ENCODE peak calls at places on chromosomes 4 and X, in eight cellular contexts. F is A549; Z is ovary; N is HCT116; Y is RWPE1; R is CD4-positive, alpha-beta T cell; J is psoas muscle; D is pancreas. S is an unnamed sample.

GRCh38 chr4:20318011-20318898 is 66.5 kb downstream of the SLIT2 start:
- DNase-seq in R (no peak), D (no peak), Y (no peak), J (no peak), N (no peak), F (no peak), Z (no peak), S (no peak)

GRCh38 chr4:55008166-55009056 is 117.0 kb downstream of the KDR start:
- DNase-seq in J (no peak), N (no peak), D (no peak), Y (peak; percentile 30), R (no peak), F (peak; percentile 1), Z (no peak), S (no peak)

GRCh38 chr4:155403886-155404285 is 27.1 kb upstream of the MAP9 start:
- DNase-seq in F (peak; percentile 6), Y (peak; percentile 45), Z (no peak), D (no peak), N (peak; percentile 36), R (no peak), J (no peak), S (no peak)

GRCh38 chr4:76611164-76611563 is 176.1 kb downstream of the SHROOM3 start:
- DNase-seq in R (no peak), J (no peak), Z (peak; percentile 49), D (no peak), N (no peak), F (no peak), Y (no peak), S (no peak)

GRCh38 chr4:183591301-183591700 is 67.7 kb downstream of the RWDD4 start:
- DNase-seq in Z (no peak), F (no peak), R (no peak), J (no peak), Y (peak; percentile 9), N (no peak), D (no peak), S (no peak)

GRCh38 chrX:150291014-150291413 is 72.1 kb upstream of the MAMLD1 start:
- DNase-seq in J (no peak), R (no peak), F (no peak), Y (no peak), D (no peak), N (no peak), Z (no peak), S (no peak)

GRCh38 chr4:122876456-122876855 is 45.9 kb downstream of the NUDT6 start:
- DNase-seq in N (no peak), D (no peak), J (no peak), Y (no peak), F (no peak), R (no peak), Z (no peak), S (no peak)

GRCh38 chrX:43970528-43970927 is 2.7 kb downstream of the NDP start:
- DNase-seq in Z (no peak), R (no peak), F (no peak), N (no peak), D (no peak), J (no peak), Y (peak; percentile 6), S (no peak)

GRCh38 chrX:108397627-108398392 is 40.4 kb downstream of the COL4A6 start:
- DNase-seq in D (no peak), Z (no peak), J (no peak), Y (peak; percentile 34), R (no peak), F (no peak), N (no peak), S (no peak)

GRCh38 chr4:25814323-25814722 is 48.5 kb downstream of the SEL1L3 start:
- DNase-seq in Z (peak; percentile 56), J (peak; percentile 57), D (peak; percentile 40), Y (peak; percentile 30), R (no peak), N (no peak), F (peak; percentile 17), S (peak; percentile 72)

GRCh38 chrX:154019061-154019621 is 561 bp downstream of the IRAK1 start:
- DNase-seq in N (no peak), D (no peak), J (no peak), Z (no peak), Y (no peak), F (no peak), R (no peak), S (no peak)

GRCh38 chr4:146222313-146222712 is 8.0 kb downstream of the REELD1 start:
- DNase-seq in F (no peak), N (no peak), J (no peak), Y (peak; percentile 49), D (no peak), R (no peak), Z (no peak), S (no peak)

GRCh38 chr4:101831816-101832215 is 41.3 kb downstream of the BANK1 start:
- DNase-seq in D (no peak), N (no peak), R (no peak), J (no peak), F (no peak), Y (no peak), Z (no peak), S (no peak)

GRCh38 chr4:6916069-6916586 is 6.5 kb downstream of the TBC1D14 start:
- DNase-seq in N (no peak), F (no peak), R (no peak), Z (no peak), J (no peak), Y (no peak), D (no peak), S (no peak)
- H3K27ac ChIP-seq in N (peak overlapping the region; percentile 66), F (peak overlapping the region; percentile 82), R (no peak overlapping the region), Z (no peak overlapping the region), J (peak overlapping the region; percentile 67), Y (no peak overlapping the region), D (no peak overlapping the region), S (no peak overlapping the region)

GRCh38 chr4:41057456-41057855 is 156.9 kb downstream of the APBB2 start:
- DNase-seq in F (no peak), R (no peak), D (no peak), Z (no peak), Y (no peak), N (no peak), J (no peak), S (no peak)

GRCh38 chr4:41058426-41058825 is 155.9 kb downstream of the APBB2 start:
- DNase-seq in D (no peak), R (no peak), Y (no peak), F (no peak), N (no peak), J (no peak), Z (no peak), S (no peak)

GRCh38 chr4:41064953-41065352 is 149.4 kb downstream of the APBB2 start:
- DNase-seq in D (no peak), Y (no peak), J (no peak), F (no peak), N (no peak), R (no peak), Z (no peak), S (no peak)

GRCh38 chr4:41060352-41061318 is 153.7 kb downstream of the APBB2 start:
- DNase-seq in Z (peak; percentile 62), J (no peak), N (no peak), D (no peak), R (no peak), F (no peak), Y (no peak), S (peak; percentile 39)

DNA sequence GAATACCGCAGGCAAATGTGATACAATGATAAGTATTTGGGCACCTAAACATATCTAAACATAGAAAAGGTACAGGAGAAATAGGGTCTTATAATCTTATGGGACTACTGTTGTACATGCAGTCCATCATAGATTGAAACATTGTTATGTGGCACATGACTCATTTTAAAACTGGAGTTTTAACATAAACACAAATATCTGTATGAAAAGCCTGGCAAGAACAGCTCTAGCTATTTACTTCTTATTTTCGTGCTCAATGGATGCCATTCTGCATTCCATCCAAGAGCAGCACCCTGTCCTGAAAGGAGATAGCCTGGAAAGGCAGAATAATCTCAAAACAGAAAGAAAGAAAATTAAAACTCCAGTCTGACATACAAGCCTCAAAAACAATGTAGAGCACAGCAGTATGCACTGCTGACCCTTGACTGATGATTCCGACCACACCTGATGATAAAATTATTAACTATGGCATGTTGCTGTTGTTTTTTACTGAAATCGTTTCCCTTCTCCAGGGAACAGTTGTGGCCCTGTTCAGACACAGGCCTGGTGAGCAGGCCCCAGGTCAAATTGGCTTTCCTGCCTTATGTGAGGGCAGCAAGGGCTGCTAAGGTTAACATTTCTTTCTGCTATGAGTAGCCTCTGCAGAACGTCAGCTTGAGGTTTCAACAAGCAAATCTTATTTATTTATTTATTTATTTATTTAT is 152.7 kb downstream of the APBB2 start:
- DNase-seq in D (no peak), R (no peak), Z (no peak), Y (no peak), N (no peak), J (no peak), F (no peak), S (no peak)
- H3K27ac ChIP-seq in D (no peak overlapping the region), R (no peak overlapping the region), Z (no peak overlapping the region), Y (peak overlapping the region; percentile 15), N (no peak overlapping the region), J (no peak overlapping the region), F (no peak overlapping the region), S (peak overlapping the region; percentile 39)

GRCh38 chrX:9676311-9676710 is 89.3 kb downstream of the GPR143 start:
- DNase-seq in D (no peak), J (no peak), N (no peak), R (no peak), F (no peak), Y (no peak), Z (no peak), S (no peak)

GRCh38 chrX:9678215-9678980 is 87.2 kb downstream of the GPR143 start:
- DNase-seq in D (no peak), J (no peak), N (no peak), F (no peak), Y (no peak), R (no peak), Z (no peak), S (no peak)

GRCh38 chrX:9681011-9681410 is 84.6 kb downstream of the GPR143 start:
- DNase-seq in N (no peak), J (no peak), Z (no peak), F (no peak), Y (no peak), D (no peak), R (no peak), S (no peak)

GRCh38 chrX:9676738-9677097 is 88.9 kb downstream of the GPR143 start:
- DNase-seq in J (no peak), F (no peak), N (no peak), R (no peak), Y (no peak), Z (no peak), D (no peak), S (no peak)

GRCh38 chrX:9677098-9677739 is 88.4 kb downstream of the GPR143 start:
- DNase-seq in Y (peak; percentile 16), F (no peak), Z (no peak), D (no peak), R (no peak), N (no peak), J (no peak), S (no peak)
- H3K27ac ChIP-seq in Y (no peak overlapping the region), F (no peak overlapping the region), Z (no peak overlapping the region), D (no peak overlapping the region), R (no peak overlapping the region), N (no peak overlapping the region), J (no peak overlapping the region), S (no peak overlapping the region)

GRCh38 chr4:136395212-136395722 is 1137.0 kb downstream of the PCDH18 start:
- DNase-seq in Y (no peak), N (no peak), Z (no peak), R (no peak), J (no peak), F (no peak), D (no peak), S (no peak)

DNA sequence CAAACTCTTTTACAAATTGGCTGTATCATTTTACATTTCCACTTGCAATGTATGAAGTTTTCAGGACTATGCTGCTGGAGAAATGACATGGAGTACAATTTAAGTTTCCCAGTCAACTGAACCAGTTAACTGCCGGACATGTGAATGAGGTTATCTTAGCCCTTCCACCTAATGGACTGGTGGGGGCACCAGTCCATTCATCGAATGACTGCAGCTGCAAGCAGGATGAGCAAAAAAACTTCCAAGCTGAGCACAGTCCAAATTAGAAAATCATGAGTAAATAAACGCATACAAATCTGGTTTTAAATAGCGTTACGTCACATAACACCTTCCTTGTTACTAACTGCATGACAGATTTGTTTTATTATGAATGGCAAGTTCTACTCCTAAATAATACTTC is 1131.5 kb downstream of the PCDH18 start:
- DNase-seq in J (no peak), N (no peak), F (no peak), D (no peak), Y (no peak), Z (no peak), R (no peak), S (no peak)
- H3K27ac ChIP-seq in J (no peak overlapping the region), N (no peak overlapping the region), F (no peak overlapping the region), D (no peak overlapping the region), Y (no peak overlapping the region), Z (no peak overlapping the region), R (no peak overlapping the region), S (no peak overlapping the region)